ENCODE peak calls at places on chromosomes 3 and 15, in eight cellular contexts. One of them, this sample, is unnamed.

GRCh38 chr3:170941551-170941950 is 33.1 kb upstream of the EIF5A2 start:
- DNase-seq in pulmonary artery endothelial cell: peak
- DNase-seq in esophagus squamous epithelium: no peak
- DNase-seq in T-cell: no peak
- DNase-seq in DMS153: no peak
- DNase-seq in T-helper 2 cell: no peak
- DNase-seq in HuH-7: no peak
- DNase-seq in activated naive CD4-positive, alpha-beta T cell: no peak
- DNase-seq in this sample: peak

GRCh38 chr15:58473720-58474119 is 41.9 kb downstream of the LIPC start:
- DNase-seq in pulmonary artery endothelial cell: peak
- DNase-seq in esophagus squamous epithelium: no peak
- DNase-seq in activated naive CD4-positive, alpha-beta T cell: no peak
- DNase-seq in DMS153: no peak
- DNase-seq in T-cell: no peak
- DNase-seq in T-helper 2 cell: peak
- DNase-seq in HuH-7: no peak
- DNase-seq in this sample: peak

GRCh38 chr3:32200490-32200889 is 38.0 kb upstream of the CMTM8 start:
- DNase-seq in pulmonary artery endothelial cell: peak
- DNase-seq in activated naive CD4-positive, alpha-beta T cell: no peak
- DNase-seq in esophagus squamous epithelium: no peak
- DNase-seq in HuH-7: no peak
- DNase-seq in T-helper 2 cell: no peak
- DNase-seq in T-cell: no peak
- DNase-seq in DMS153: no peak
- DNase-seq in this sample: no peak

GRCh38 chr3:186218423-186218822 is 109.5 kb upstream of the ETV5 start:
- DNase-seq in T-cell: no peak
- DNase-seq in DMS153: no peak
- DNase-seq in pulmonary artery endothelial cell: no peak
- DNase-seq in HuH-7: no peak
- DNase-seq in esophagus squamous epithelium: no peak
- DNase-seq in activated naive CD4-positive, alpha-beta T cell: no peak
- DNase-seq in T-helper 2 cell: no peak
- DNase-seq in this sample: no peak

GRCh38 chr15:50128266-50128665 is 9.2 kb upstream of the ATP8B4 start:
- DNase-seq in DMS153: no peak
- DNase-seq in activated naive CD4-positive, alpha-beta T cell: no peak
- DNase-seq in T-helper 2 cell: no peak
- DNase-seq in T-cell: no peak
- DNase-seq in pulmonary artery endothelial cell: no peak
- DNase-seq in esophagus squamous epithelium: no peak
- DNase-seq in HuH-7: no peak
- DNase-seq in this sample: no peak

GRCh38 chr3:65855370-65856100 is 183.2 kb downstream of the MAGI1 start:
- DNase-seq in esophagus squamous epithelium: no peak
- DNase-seq in DMS153: no peak
- DNase-seq in T-cell: no peak
- DNase-seq in pulmonary artery endothelial cell: no peak
- DNase-seq in T-helper 2 cell: no peak
- DNase-seq in activated naive CD4-positive, alpha-beta T cell: no peak
- DNase-seq in HuH-7: no peak
- DNase-seq in this sample: no peak

GRCh38 chr15:80547264-80547663 is 143.1 kb downstream of the ARNT2 start:
- DNase-seq in T-helper 2 cell: no peak
- DNase-seq in pulmonary artery endothelial cell: no peak
- DNase-seq in esophagus squamous epithelium: no peak
- DNase-seq in activated naive CD4-positive, alpha-beta T cell: no peak
- DNase-seq in T-cell: no peak
- DNase-seq in DMS153: no peak
- DNase-seq in HuH-7: no peak
- DNase-seq in this sample: no peak

GRCh38 chr3:4752201-4753072 is 226.8 kb upstream of the BHLHE40 start:
- DNase-seq in esophagus squamous epithelium: no peak
- DNase-seq in DMS153: no peak
- DNase-seq in T-helper 2 cell: no peak
- DNase-seq in HuH-7: peak
- DNase-seq in pulmonary artery endothelial cell: no peak
- DNase-seq in T-cell: no peak
- DNase-seq in activated naive CD4-positive, alpha-beta T cell: no peak
- DNase-seq in this sample: no peak

GRCh38 chr15:98960555-98961050 is 47.0 kb downstream of the PGPEP1L start:
- DNase-seq in HuH-7: no peak
- DNase-seq in activated naive CD4-positive, alpha-beta T cell: no peak
- DNase-seq in pulmonary artery endothelial cell: no peak
- DNase-seq in DMS153: no peak
- DNase-seq in T-helper 2 cell: no peak
- DNase-seq in esophagus squamous epithelium: no peak
- DNase-seq in T-cell: no peak
- DNase-seq in this sample: no peak

GRCh38 chr15:69056365-69056764 is 41.9 kb downstream of the NOX5 start:
- DNase-seq in T-helper 2 cell: no peak
- DNase-seq in DMS153: no peak
- DNase-seq in esophagus squamous epithelium: no peak
- DNase-seq in HuH-7: no peak
- DNase-seq in activated naive CD4-positive, alpha-beta T cell: no peak
- DNase-seq in T-cell: no peak
- DNase-seq in pulmonary artery endothelial cell: no peak
- DNase-seq in this sample: no peak

GRCh38 chr15:83436513-83437158 is 10.5 kb upstream of the SH3GL3 start:
- DNase-seq in T-helper 2 cell: no peak
- DNase-seq in activated naive CD4-positive, alpha-beta T cell: no peak
- DNase-seq in DMS153: no peak
- DNase-seq in HuH-7: peak
- DNase-seq in esophagus squamous epithelium: no peak
- DNase-seq in pulmonary artery endothelial cell: no peak
- DNase-seq in T-cell: no peak
- DNase-seq in this sample: peak

GRCh38 chr3:13621381-13622221 is 72.7 kb downstream of the FBLN2 start:
- DNase-seq in activated naive CD4-positive, alpha-beta T cell: no peak
- DNase-seq in HuH-7: no peak
- DNase-seq in T-helper 2 cell: peak
- DNase-seq in esophagus squamous epithelium: no peak
- DNase-seq in DMS153: no peak
- DNase-seq in pulmonary artery endothelial cell: no peak
- DNase-seq in T-cell: peak
- DNase-seq in this sample: no peak

GRCh38 chr3:143831208-143831607 is 17.1 kb downstream of the SLC9A9 start:
- DNase-seq in T-helper 2 cell: no peak
- DNase-seq in T-cell: no peak
- DNase-seq in HuH-7: no peak
- DNase-seq in activated naive CD4-positive, alpha-beta T cell: no peak
- DNase-seq in pulmonary artery endothelial cell: no peak
- DNase-seq in esophagus squamous epithelium: no peak
- DNase-seq in DMS153: no peak
- DNase-seq in this sample: no peak

GRCh38 chr3:45972534-45973402 is 22.9 kb downstream of the FYCO1 start:
- DNase-seq in T-cell: no peak
- DNase-seq in HuH-7: no peak
- DNase-seq in DMS153: no peak
- DNase-seq in T-helper 2 cell: no peak
- DNase-seq in activated naive CD4-positive, alpha-beta T cell: no peak
- DNase-seq in pulmonary artery endothelial cell: no peak
- DNase-seq in esophagus squamous epithelium: no peak
- DNase-seq in this sample: no peak

GRCh38 chr3:127590282-127590592 is 296 bp downstream of the TPRA1 start:
- DNase-seq in pulmonary artery endothelial cell: no peak
- DNase-seq in activated naive CD4-positive, alpha-beta T cell: no peak
- DNase-seq in DMS153: no peak
- DNase-seq in HuH-7: no peak
- DNase-seq in esophagus squamous epithelium: no peak
- DNase-seq in T-helper 2 cell: no peak
- DNase-seq in T-cell: peak
- DNase-seq in this sample: no peak

GRCh38 chr3:188319569-188319968 is 165.6 kb downstream of the LPP start:
- DNase-seq in DMS153: no peak
- DNase-seq in pulmonary artery endothelial cell: no peak
- DNase-seq in esophagus squamous epithelium: no peak
- DNase-seq in T-cell: no peak
- DNase-seq in activated naive CD4-positive, alpha-beta T cell: no peak
- DNase-seq in HuH-7: no peak
- DNase-seq in T-helper 2 cell: no peak
- DNase-seq in this sample: no peak

GRCh38 chr3:68904578-68904977 is 27.8 kb downstream of the TAFA4 start:
- DNase-seq in pulmonary artery endothelial cell: no peak
- DNase-seq in T-cell: no peak
- DNase-seq in esophagus squamous epithelium: no peak
- DNase-seq in HuH-7: no peak
- DNase-seq in activated naive CD4-positive, alpha-beta T cell: no peak
- DNase-seq in T-helper 2 cell: no peak
- DNase-seq in DMS153: no peak
- DNase-seq in this sample: no peak

GRCh38 chr15:39455502-39455991 is 125.3 kb upstream of the THBS1 start:
- DNase-seq in DMS153: no peak
- DNase-seq in esophagus squamous epithelium: no peak
- DNase-seq in T-helper 2 cell: no peak
- DNase-seq in activated naive CD4-positive, alpha-beta T cell: no peak
- DNase-seq in HuH-7: no peak
- DNase-seq in T-cell: no peak
- DNase-seq in pulmonary artery endothelial cell: no peak
- DNase-seq in this sample: no peak

GRCh38 chr15:78012643-78013077 is 64.9 kb downstream of the TBC1D2B start:
- DNase-seq in T-helper 2 cell: no peak
- DNase-seq in HuH-7: peak
- DNase-seq in T-cell: no peak
- DNase-seq in activated naive CD4-positive, alpha-beta T cell: no peak
- DNase-seq in esophagus squamous epithelium: no peak
- DNase-seq in pulmonary artery endothelial cell: no peak
- DNase-seq in DMS153: no peak
- DNase-seq in this sample: no peak

GRCh38 chr3:72738752-72739520 is 109.3 kb downstream of the SHQ1 start:
- DNase-seq in DMS153: peak
- DNase-seq in activated naive CD4-positive, alpha-beta T cell: peak
- DNase-seq in esophagus squamous epithelium: no peak
- DNase-seq in HuH-7: peak
- DNase-seq in pulmonary artery endothelial cell: no peak
- DNase-seq in T-cell: peak
- DNase-seq in T-helper 2 cell: peak
- DNase-seq in this sample: no peak

GRCh38 chr15:85380860-85381535 is 595 bp downstream of the AKAP13 start:
- DNase-seq in T-helper 2 cell: peak
- DNase-seq in HuH-7: peak
- DNase-seq in activated naive CD4-positive, alpha-beta T cell: no peak
- DNase-seq in T-cell: peak
- DNase-seq in esophagus squamous epithelium: peak
- DNase-seq in DMS153: no peak
- DNase-seq in pulmonary artery endothelial cell: no peak
- DNase-seq in this sample: no peak

GRCh38 chr3:176696816-176697215 is 500.5 kb downstream of the TBL1XR1 start:
- DNase-seq in T-cell: no peak
- DNase-seq in pulmonary artery endothelial cell: no peak
- DNase-seq in T-helper 2 cell: no peak
- DNase-seq in esophagus squamous epithelium: no peak
- DNase-seq in DMS153: no peak
- DNase-seq in HuH-7: no peak
- DNase-seq in activated naive CD4-positive, alpha-beta T cell: no peak
- DNase-seq in this sample: no peak

GRCh38 chr3:135736740-135737139 is 228.8 kb upstream of the PPP2R3A start:
- DNase-seq in activated naive CD4-positive, alpha-beta T cell: no peak
- DNase-seq in T-cell: no peak
- DNase-seq in T-helper 2 cell: no peak
- DNase-seq in pulmonary artery endothelial cell: no peak
- DNase-seq in DMS153: no peak
- DNase-seq in HuH-7: no peak
- DNase-seq in esophagus squamous epithelium: no peak
- DNase-seq in this sample: no peak

GRCh38 chr15:40308844-40309189 is 1.1 kb upstream of the PLCB2 start:
- DNase-seq in pulmonary artery endothelial cell: no peak
- DNase-seq in T-cell: peak
- DNase-seq in esophagus squamous epithelium: no peak
- DNase-seq in activated naive CD4-positive, alpha-beta T cell: no peak
- DNase-seq in DMS153: no peak
- DNase-seq in HuH-7: no peak
- DNase-seq in T-helper 2 cell: no peak
- DNase-seq in this sample: no peak

GRCh38 chr15:29044506-29044905 is 158.7 kb downstream of the APBA2 start:
- DNase-seq in T-cell: no peak
- DNase-seq in DMS153: no peak
- DNase-seq in pulmonary artery endothelial cell: no peak
- DNase-seq in T-helper 2 cell: no peak
- DNase-seq in activated naive CD4-positive, alpha-beta T cell: no peak
- DNase-seq in esophagus squamous epithelium: no peak
- DNase-seq in HuH-7: no peak
- DNase-seq in this sample: no peak

GRCh38 chr3:23440416-23441294 is 237.5 kb downstream of the UBE2E2 start:
- DNase-seq in esophagus squamous epithelium: no peak
- DNase-seq in T-helper 2 cell: no peak
- DNase-seq in HuH-7: no peak
- DNase-seq in pulmonary artery endothelial cell: no peak
- DNase-seq in activated naive CD4-positive, alpha-beta T cell: no peak
- DNase-seq in T-cell: no peak
- DNase-seq in DMS153: no peak
- DNase-seq in this sample: no peak

GRCh38 chr3:72798552-72799195 is 49.6 kb downstream of the SHQ1 start:
- DNase-seq in T-helper 2 cell: no peak
- DNase-seq in esophagus squamous epithelium: no peak
- DNase-seq in activated naive CD4-positive, alpha-beta T cell: no peak
- DNase-seq in HuH-7: no peak
- DNase-seq in DMS153: no peak
- DNase-seq in T-cell: no peak
- DNase-seq in pulmonary artery endothelial cell: no peak
- DNase-seq in this sample: no peak

GRCh38 chr15:100918690-100919480 is at the start of gene LRRK1:
- DNase-seq in DMS153: no peak
- DNase-seq in pulmonary artery endothelial cell: no peak
- DNase-seq in T-helper 2 cell: no peak
- DNase-seq in HuH-7: no peak
- DNase-seq in esophagus squamous epithelium: no peak
- DNase-seq in activated naive CD4-positive, alpha-beta T cell: no peak
- DNase-seq in T-cell: no peak
- DNase-seq in this sample: no peak

GRCh38 chr3:111735271-111735758 is 123.8 kb upstream of the PHLDB2 start:
- DNase-seq in activated naive CD4-positive, alpha-beta T cell: no peak
- DNase-seq in esophagus squamous epithelium: no peak
- DNase-seq in T-cell: no peak
- DNase-seq in T-helper 2 cell: no peak
- DNase-seq in DMS153: no peak
- DNase-seq in HuH-7: peak
- DNase-seq in pulmonary artery endothelial cell: no peak
- DNase-seq in this sample: no peak

GRCh38 chr3:152793969-152794368 is 41.0 kb upstream of the P2RY1 start:
- DNase-seq in activated naive CD4-positive, alpha-beta T cell: no peak
- DNase-seq in HuH-7: no peak
- DNase-seq in esophagus squamous epithelium: no peak
- DNase-seq in pulmonary artery endothelial cell: no peak
- DNase-seq in T-cell: no peak
- DNase-seq in DMS153: no peak
- DNase-seq in T-helper 2 cell: no peak
- DNase-seq in this sample: no peak

GRCh38 chr15:47725924-47726323 is 8.6 kb downstream of the SEMA6D start:
- DNase-seq in pulmonary artery endothelial cell: no peak
- DNase-seq in HuH-7: no peak
- DNase-seq in T-cell: no peak
- DNase-seq in activated naive CD4-positive, alpha-beta T cell: no peak
- DNase-seq in esophagus squamous epithelium: no peak
- DNase-seq in DMS153: no peak
- DNase-seq in T-helper 2 cell: no peak
- DNase-seq in this sample: no peak

GRCh38 chr15:95850837-95851236 is 479.7 kb upstream of the NR2F2 start:
- DNase-seq in activated naive CD4-positive, alpha-beta T cell: no peak
- DNase-seq in T-cell: no peak
- DNase-seq in DMS153: no peak
- DNase-seq in T-helper 2 cell: no peak
- DNase-seq in esophagus squamous epithelium: no peak
- DNase-seq in HuH-7: no peak
- DNase-seq in pulmonary artery endothelial cell: no peak
- DNase-seq in this sample: no peak

GRCh38 chr15:70165811-70166284 is 68.1 kb upstream of the TLE3 start:
- DNase-seq in pulmonary artery endothelial cell: no peak
- DNase-seq in HuH-7: no peak
- DNase-seq in T-cell: no peak
- DNase-seq in activated naive CD4-positive, alpha-beta T cell: no peak
- DNase-seq in T-helper 2 cell: no peak
- DNase-seq in DMS153: no peak
- DNase-seq in esophagus squamous epithelium: no peak
- DNase-seq in this sample: no peak

GRCh38 chr3:46926447-46926846 is 48.9 kb downstream of the PTH1R start:
- DNase-seq in activated naive CD4-positive, alpha-beta T cell: no peak
- DNase-seq in DMS153: no peak
- DNase-seq in HuH-7: no peak
- DNase-seq in pulmonary artery endothelial cell: no peak
- DNase-seq in esophagus squamous epithelium: no peak
- DNase-seq in T-helper 2 cell: no peak
- DNase-seq in T-cell: no peak
- DNase-seq in this sample: no peak